ENCODE peak calls at places on chromosomes 16 and 17, in five cellular contexts. V, M, U, I and H are unnamed samples.
A peak's percentile ranks its signal among the peaks of the same experiment; 100 is the strongest.

GRCh38 chr16:15494231-15494630 is 59.8 kb downstream of the BMERB1 start:
- DNase-seq in M (no peak), V (no peak), I (no peak), U (no peak), H (no peak)

GRCh38 chr17:77541995-77542394 is 401.2 kb downstream of the SEC14L1 start:
- DNase-seq in I (no peak), U (peak; percentile 74), M (no peak), V (no peak), H (no peak)

GRCh38 chr16:69276143-69277115 is 34.7 kb upstream of the VPS4A start:
- DNase-seq in U (peak; percentile 51), I (no peak), V (peak; percentile 32), M (no peak), H (no peak)

GRCh38 chr16:54928421-54929089 is 2.1 kb upstream of the IRX5 start:
- DNase-seq in I (peak; percentile 91), V (peak; percentile 75), U (peak; percentile 77), M (peak; percentile 92), H (peak; percentile 38)

GRCh38 chr17:7703584-7704574 is 1.1 kb upstream of the EFNB3 start:
- DNase-seq in M (no peak), I (no peak), U (no peak), V (no peak), H (no peak)

GRCh38 chr17:67546578-67547527 is 169.8 kb downstream of the PITPNC1 start:
- DNase-seq in M (no peak), U (peak; percentile 72), I (peak; percentile 71), V (peak; percentile 51), H (peak; percentile 76)

GRCh38 chr17:8572767-8573166 is 57.8 kb downstream of the MYH10 start:
- DNase-seq in U (no peak), M (no peak), I (no peak), V (no peak), H (no peak)

GRCh38 chr16:54931041-54931756 is 534 bp downstream of the IRX5 start:
- DNase-seq in I (peak; percentile 75), V (no peak), M (peak; percentile 82), U (no peak), H (no peak)

GRCh38 chr16:84806256-84806889 is 13.4 kb upstream of the CRISPLD2 start:
- DNase-seq in M (peak; percentile 82), I (no peak), U (peak; percentile 54), V (no peak), H (peak; percentile 47)

GRCh38 chr17:67602974-67603373 is 114.8 kb upstream of the NOL11 start:
- DNase-seq in V (no peak), U (no peak), I (no peak), M (no peak), H (peak; percentile 42)

GRCh38 chr16:2365895-2366294 is 25.4 kb upstream of the ABCA3 start:
- DNase-seq in U (no peak), I (no peak), M (no peak), V (no peak), H (no peak)

GRCh38 chr16:24988593-24989338 is 26.4 kb downstream of the ARHGAP17 start:
- DNase-seq in I (no peak), V (no peak), M (no peak), U (peak; percentile 59), H (no peak)

GRCh38 chr17:60141111-60142018 is 8.4 kb upstream of the CA4 start:
- DNase-seq in M (peak; percentile 87), I (no peak), V (no peak), U (no peak), H (no peak)

GRCh38 chr17:17348872-17349723 is 45.9 kb downstream of the NT5M start:
- DNase-seq in U (no peak), I (peak; percentile 40), M (no peak), V (no peak), H (no peak)

GRCh38 chr16:58506241-58507194 is 6.6 kb downstream of the NDRG4 start:
- DNase-seq in M (peak; percentile 74), V (no peak), I (no peak), U (no peak), H (no peak)

GRCh38 chr17:43341705-43342600 is 56.8 kb upstream of the ARL4D start:
- DNase-seq in M (no peak), I (no peak), V (no peak), U (no peak), H (no peak)

GRCh38 chr17:41793749-41794602 is 7.5 kb upstream of the JUP start:
- DNase-seq in V (no peak), U (no peak), I (no peak), M (no peak), H (no peak)

GRCh38 chr16:84999200-84999599 is 12.1 kb downstream of the ZDHHC7 start:
- DNase-seq in U (no peak), V (no peak), I (no peak), M (no peak), H (no peak)

GRCh38 chr16:68083861-68084503 is 1.2 kb upstream of the NFATC3 start:
- DNase-seq in I (no peak), U (no peak), V (no peak), M (peak; percentile 80), H (no peak)

GRCh38 chr17:47732399-47733046 is 513 bp upstream of the TBX21 start:
- DNase-seq in V (no peak), U (no peak), M (no peak), I (peak; percentile 51), H (no peak)

GRCh38 chr17:39591958-39592954 is 15.5 kb downstream of the NEUROD2 start:
- DNase-seq in U (peak; percentile 44), M (no peak), V (peak; percentile 40), I (no peak), H (no peak)

GRCh38 chr17:62615503-62615902 is 12.0 kb upstream of the MRC2 start:
- DNase-seq in U (no peak), M (no peak), V (no peak), I (no peak), H (no peak)

GRCh38 chr17:19897108-19897854 is 29.5 kb upstream of the ULK2 start:
- DNase-seq in I (no peak), U (peak; percentile 48), M (no peak), V (peak; percentile 59), H (no peak)

GRCh38 chr16:14325921-14326401 is 254.8 kb downstream of the MRTFB start:
- DNase-seq in I (no peak), M (no peak), U (peak; percentile 30), V (no peak), H (no peak)

GRCh38 chr17:45132569-45133463 is 501 bp upstream of the PLCD3 start:
- DNase-seq in I (peak; percentile 91), U (peak; percentile 81), M (peak; percentile 96), V (peak; percentile 80), H (peak; percentile 83)

GRCh38 chr16:88722784-88723506 is 16.6 kb downstream of the CTU2 start:
- DNase-seq in V (no peak), U (no peak), I (no peak), M (no peak), H (no peak)

DNA sequence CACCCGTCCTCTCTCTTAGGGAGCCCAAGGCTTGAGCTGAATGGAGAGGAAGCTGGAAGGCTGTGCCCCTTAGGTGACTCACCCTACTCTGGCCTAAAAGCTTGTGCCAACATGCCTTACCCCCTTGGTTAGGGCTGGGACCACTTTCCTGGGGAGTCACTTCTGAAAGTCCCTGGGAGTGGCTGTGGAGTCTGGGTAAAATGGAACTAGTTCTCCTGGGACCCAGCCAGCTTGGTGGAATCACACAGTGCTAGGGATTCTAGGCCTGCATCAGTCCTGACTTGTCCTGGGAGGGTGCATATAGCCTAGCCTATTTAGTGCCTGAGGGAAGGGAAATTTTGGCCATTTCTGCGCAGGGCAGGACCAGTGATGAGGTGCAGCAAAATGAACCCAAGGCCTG is 10.5 kb downstream of the MMP28 start:
- DNase-seq in I (no peak), V (no peak), M (no peak), U (no peak), H (no peak)
- TF ChIP-seq CTCF in I (no peak), V (no peak), M (no peak), U (no peak), H (no peak)

DNA sequence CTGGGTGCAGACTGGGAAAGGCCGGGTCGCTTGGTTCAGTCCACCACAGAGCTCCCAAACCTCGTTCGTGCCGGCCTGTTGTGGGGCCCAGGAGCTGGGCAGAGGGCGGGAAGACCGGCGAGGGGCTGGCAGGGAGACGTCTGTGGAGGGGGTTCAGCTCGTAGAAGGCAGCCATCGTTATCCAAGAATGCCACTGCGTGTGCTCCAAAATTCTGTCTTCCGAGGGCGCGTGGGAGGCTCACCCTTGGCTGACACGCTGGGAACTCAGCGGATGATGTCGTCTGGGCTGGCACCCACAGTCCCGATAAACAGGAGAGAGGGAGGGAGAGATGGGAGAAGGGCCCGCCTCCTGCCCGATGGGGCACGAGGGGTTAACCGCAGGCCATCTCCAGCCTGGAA is 103.1 kb downstream of the FOXL1 start:
- DNase-seq in V (no peak), U (peak; percentile 50), I (no peak), M (no peak), H (no peak)
- H3K4me3 ChIP-seq in V (no peak overlapping the region), U (no peak overlapping the region), I (no peak overlapping the region), M (no peak overlapping the region), H (no peak overlapping the region)

DNA sequence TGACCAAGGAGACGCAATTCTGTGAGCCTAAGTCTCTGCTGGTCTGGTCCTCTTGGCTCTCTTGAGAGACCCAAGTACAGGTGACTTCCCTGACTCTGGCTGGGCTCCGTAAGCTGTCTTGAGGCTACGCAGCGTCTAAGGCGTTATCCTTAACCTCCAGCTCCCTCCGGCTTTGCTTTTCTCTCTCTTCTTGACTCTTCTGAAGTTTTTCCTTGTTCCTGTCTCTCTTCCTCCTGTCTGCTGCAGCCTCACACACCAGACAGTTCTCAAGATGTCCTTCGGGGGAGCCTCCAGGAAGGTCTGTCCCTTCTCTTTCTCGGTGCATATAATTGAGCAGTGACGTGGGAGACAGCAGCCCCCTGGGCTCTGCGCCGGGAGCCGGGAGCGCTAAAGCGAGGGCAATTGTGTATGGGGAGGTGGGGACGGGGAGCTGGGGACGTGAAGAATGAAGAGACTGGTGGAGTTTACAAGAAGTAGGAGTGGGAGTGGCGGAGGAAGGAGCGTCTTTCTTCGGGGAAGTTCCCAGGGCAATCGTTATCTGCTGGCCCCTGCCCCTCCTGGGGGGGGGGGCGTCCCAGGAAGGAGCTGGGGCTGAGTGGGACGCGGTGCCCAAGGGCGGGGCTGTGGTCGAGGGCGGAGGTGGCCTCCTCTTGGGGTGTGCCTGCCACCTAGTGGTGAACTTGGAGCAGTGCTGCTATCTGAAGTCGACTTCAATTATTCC is 6.9 kb upstream of the PIRT start:
- DNase-seq in U (peak; percentile 67), V (peak; percentile 78), M (peak; percentile 89), I (peak; percentile 84), H (peak; percentile 50)
- H3K27me3 ChIP-seq in U (peaks cover 9% of the 10 kb centered on the region), V (no peaks in the 10 kb centered on the region), M (no peaks in the 10 kb centered on the region), I (peaks cover 6% of the 10 kb centered on the region), H (peaks cover 1% of the 10 kb centered on the region)

DNA sequence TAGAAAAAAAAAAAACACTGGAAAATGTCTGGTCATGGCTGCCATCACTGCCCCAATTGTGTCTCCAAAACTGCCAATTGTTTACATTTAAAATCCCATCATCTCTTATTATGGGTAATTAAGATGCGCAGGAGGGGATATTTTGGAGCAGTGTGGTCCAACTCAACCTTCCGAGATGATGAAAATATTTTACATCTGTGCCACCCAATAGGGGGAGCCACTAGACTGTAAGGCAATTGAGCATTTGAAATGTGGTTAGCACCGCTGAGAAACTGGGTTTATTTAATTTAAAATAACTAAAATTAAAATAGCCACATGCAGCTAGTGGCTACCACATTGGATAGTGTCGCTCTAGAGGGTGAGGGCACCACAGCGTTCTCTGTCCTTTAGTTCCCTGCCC is 3.6 kb downstream of the MPO start:
- DNase-seq in U (no peak), M (no peak), I (no peak), V (no peak), H (no peak)
- TF ChIP-seq CTCF in U (peak; percentile 25), M (peak; percentile 32), I (peak; percentile 47), V (no peak), H (peak; percentile 59)

GRCh38 chr17:76272541-76273434 is 7.6 kb downstream of the UBALD2 start:
- DNase-seq in U (no peak), I (no peak), M (no peak), V (no peak), H (no peak)
- H3K4me3 ChIP-seq in U (peak overlapping the region; percentile 50), I (peak overlapping the region; percentile 42), M (peak overlapping the region; percentile 37), V (no peak overlapping the region), H (peak overlapping the region; percentile 28)